ENCODE peak calls at places on chromosomes 6 and 20, in five cellular contexts. E, U, W, F and T are unnamed samples.

GRCh38 chr20:37317316-37317715 is 27.9 kb downstream of the MANBAL start:
- DNase-seq in U (no peak), F (no peak), E (no peak), W (no peak), T (no peak)

GRCh38 chr6:105991561-105992314 is 94.4 kb upstream of the PRDM1 start:
- DNase-seq in W (no peak), F (peak), U (no peak), E (peak), T (peak)

GRCh38 chr6:55706048-55706447 is 127.1 kb upstream of the HMGCLL1 start:
- DNase-seq in F (no peak), U (no peak), E (no peak), W (no peak), T (no peak)

GRCh38 chr6:111938710-111939109 is 65.5 kb upstream of the FYN start:
- DNase-seq in F (peak), U (no peak), E (no peak), W (no peak), T (peak)

GRCh38 chr6:84052204-84052882 is 18.8 kb downstream of the MRAP2 start:
- DNase-seq in U (no peak), E (no peak), F (peak), W (no peak), T (no peak)

GRCh38 chr6:98579089-98579488 is 255.3 kb upstream of the POU3F2 start:
- DNase-seq in E (no peak), W (no peak), U (no peak), F (no peak), T (no peak)

GRCh38 chr20:56430957-56431356 is 18.9 kb downstream of the CASS4 start:
- DNase-seq in U (no peak), E (no peak), W (no peak), F (no peak), T (no peak)

GRCh38 chr20:9323622-9324021 is 190.8 kb upstream of the LAMP5 start:
- DNase-seq in F (no peak), E (peak), W (no peak), U (no peak), T (no peak)

GRCh38 chr6:38784506-38785235 is 69.6 kb downstream of the DNAH8 start:
- DNase-seq in E (no peak), U (no peak), F (no peak), W (peak), T (no peak)

GRCh38 chr6:72580281-72580940 is 41.5 kb upstream of the KCNQ5 start:
- DNase-seq in E (peak), U (no peak), W (peak), F (peak), T (peak)

GRCh38 chr6:32685603-32686002 is 19.1 kb upstream of the HLA-DQB1 start:
- DNase-seq in U (no peak), W (no peak), F (no peak), E (peak), T (no peak)

GRCh38 chr20:50189681-50190250 is 864 bp upstream of the CEBPB start:
- DNase-seq in U (no peak), W (no peak), F (no peak), E (peak), T (no peak)

GRCh38 chr20:7220755-7221154 is 453.3 kb downstream of the BMP2 start:
- DNase-seq in E (no peak), F (no peak), W (no peak), U (no peak), T (no peak)

GRCh38 chr20:33162313-33162712 is 5.6 kb upstream of the BPIFA2 start:
- DNase-seq in E (no peak), F (no peak), W (no peak), U (no peak), T (no peak)